ENCODE peak calls at places on chromosomes 1 and 21, in five cellular contexts. One of them, this sample, is unnamed.

GRCh38 chr1:34415140-34415539 is 238.4 kb downstream of the C1orf94 start:
- DNase-seq in heart left ventricle: no peak
- DNase-seq in EL: no peak
- DNase-seq in prostate gland: no peak
- DNase-seq in RWPE2: no peak
- DNase-seq in this sample: no peak

GRCh38 chr21:44052830-44053226 is 40.7 kb downstream of the TRAPPC10 start:
- DNase-seq in prostate gland: no peak
- DNase-seq in EL: no peak
- DNase-seq in RWPE2: no peak
- DNase-seq in heart left ventricle: no peak
- DNase-seq in this sample: no peak

GRCh38 chr1:26861889-26862371 is 1.0 kb upstream of the SFN start:
- DNase-seq in heart left ventricle: no peak
- DNase-seq in prostate gland: no peak
- DNase-seq in EL: no peak
- DNase-seq in RWPE2: no peak
- DNase-seq in this sample: no peak

GRCh38 chr1:225427249-225428065 is at the start of gene LBR:
- DNase-seq in heart left ventricle: no peak
- DNase-seq in EL: peak
- DNase-seq in prostate gland: no peak
- DNase-seq in RWPE2: no peak
- DNase-seq in this sample: no peak

GRCh38 chr21:46213620-46214286 is 14.8 kb downstream of the LSS start:
- DNase-seq in heart left ventricle: no peak
- DNase-seq in RWPE2: peak
- DNase-seq in prostate gland: no peak
- DNase-seq in EL: no peak
- DNase-seq in this sample: no peak

GRCh38 chr1:240598602-240599001 is 13.4 kb downstream of the GREM2 start:
- DNase-seq in prostate gland: no peak
- DNase-seq in heart left ventricle: no peak
- DNase-seq in EL: no peak
- DNase-seq in RWPE2: no peak
- DNase-seq in this sample: no peak

GRCh38 chr1:12276225-12276624 is 46.4 kb downstream of the VPS13D start:
- DNase-seq in RWPE2: no peak
- DNase-seq in heart left ventricle: no peak
- DNase-seq in EL: peak
- DNase-seq in prostate gland: no peak
- DNase-seq in this sample: peak

GRCh38 chr1:96256391-96256790 is 465.2 kb upstream of the PTBP2 start:
- DNase-seq in prostate gland: no peak
- DNase-seq in heart left ventricle: no peak
- DNase-seq in RWPE2: no peak
- DNase-seq in EL: no peak
- DNase-seq in this sample: no peak

GRCh38 chr1:243748227-243748626 is 101.8 kb downstream of the AKT3 start:
- DNase-seq in EL: no peak
- DNase-seq in prostate gland: no peak
- DNase-seq in RWPE2: no peak
- DNase-seq in heart left ventricle: no peak
- DNase-seq in this sample: no peak

GRCh38 chr1:40783001-40783905 is at the start of gene KCNQ4:
- DNase-seq in heart left ventricle: peak
- DNase-seq in RWPE2: no peak
- DNase-seq in prostate gland: peak
- DNase-seq in EL: peak
- DNase-seq in this sample: no peak

GRCh38 chr21:44742418-44743153 is 31.2 kb upstream of the TSPEAR start:
- DNase-seq in RWPE2: no peak
- DNase-seq in EL: no peak
- DNase-seq in heart left ventricle: no peak
- DNase-seq in prostate gland: no peak
- DNase-seq in this sample: no peak

GRCh38 chr1:100530901-100531487 is 6.9 kb upstream of the GPR88 start:
- DNase-seq in EL: peak
- DNase-seq in heart left ventricle: peak
- DNase-seq in RWPE2: no peak
- DNase-seq in prostate gland: no peak
- DNase-seq in this sample: no peak

GRCh38 chr1:173112129-173112528 is 61.4 kb upstream of the TNFSF18 start:
- DNase-seq in EL: peak
- DNase-seq in heart left ventricle: no peak
- DNase-seq in prostate gland: no peak
- DNase-seq in RWPE2: no peak
- DNase-seq in this sample: peak

GRCh38 chr1:3066826-3067225 is 2.2 kb upstream of the PRDM16 start:
- DNase-seq in EL: no peak
- DNase-seq in prostate gland: no peak
- DNase-seq in heart left ventricle: peak
- DNase-seq in RWPE2: peak
- DNase-seq in this sample: no peak

GRCh38 chr21:32779983-32780382 is 8.4 kb upstream of the PAXBP1 start:
- DNase-seq in RWPE2: no peak
- DNase-seq in prostate gland: no peak
- DNase-seq in EL: no peak
- DNase-seq in heart left ventricle: no peak
- DNase-seq in this sample: no peak

GRCh38 chr1:2526824-2527552 is 592 bp upstream of the PANK4 start:
- DNase-seq in heart left ventricle: peak
- DNase-seq in RWPE2: no peak
- DNase-seq in prostate gland: no peak
- DNase-seq in EL: peak
- DNase-seq in this sample: no peak

GRCh38 chr21:45950740-45951515 is 30.6 kb upstream of the COL6A1 start:
- DNase-seq in EL: peak
- DNase-seq in heart left ventricle: peak
- DNase-seq in RWPE2: peak
- DNase-seq in prostate gland: peak
- DNase-seq in this sample: no peak

GRCh38 chr1:232570007-232570406 is 59.9 kb downstream of the SIPA1L2 start:
- DNase-seq in prostate gland: no peak
- DNase-seq in heart left ventricle: no peak
- DNase-seq in RWPE2: no peak
- DNase-seq in EL: no peak
- DNase-seq in this sample: no peak

GRCh38 chr1:171718216-171718615 is 23.6 kb downstream of the VAMP4 start:
- DNase-seq in prostate gland: no peak
- DNase-seq in heart left ventricle: no peak
- DNase-seq in EL: peak
- DNase-seq in RWPE2: no peak
- DNase-seq in this sample: no peak

GRCh38 chr1:182428043-182428442 is 21.9 kb upstream of the RGSL1 start:
- DNase-seq in EL: no peak
- DNase-seq in RWPE2: no peak
- DNase-seq in prostate gland: no peak
- DNase-seq in heart left ventricle: no peak
- DNase-seq in this sample: no peak

GRCh38 chr21:42081138-42081537 is 10.0 kb downstream of the UMODL1 start:
- DNase-seq in RWPE2: no peak
- DNase-seq in EL: no peak
- DNase-seq in prostate gland: no peak
- DNase-seq in heart left ventricle: no peak
- DNase-seq in this sample: no peak

GRCh38 chr1:189500777-189501176 is 976.9 kb downstream of the BRINP3 start:
- DNase-seq in EL: no peak
- DNase-seq in prostate gland: no peak
- DNase-seq in RWPE2: no peak
- DNase-seq in heart left ventricle: no peak
- DNase-seq in this sample: no peak

GRCh38 chr1:228013322-228014234 is 6.8 kb downstream of the WNT3A start:
- DNase-seq in prostate gland: peak
- DNase-seq in heart left ventricle: no peak
- DNase-seq in RWPE2: peak
- DNase-seq in EL: no peak
- DNase-seq in this sample: no peak

GRCh38 chr1:247647864-247648263 is 31.7 kb downstream of the OR13G1 start:
- DNase-seq in heart left ventricle: no peak
- DNase-seq in prostate gland: no peak
- DNase-seq in RWPE2: no peak
- DNase-seq in EL: no peak
- DNase-seq in this sample: no peak

GRCh38 chr1:12342261-12343003 is 112.6 kb downstream of the VPS13D start:
- DNase-seq in prostate gland: no peak
- DNase-seq in RWPE2: no peak
- DNase-seq in heart left ventricle: peak
- DNase-seq in EL: no peak
- DNase-seq in this sample: no peak

GRCh38 chr1:167251482-167251881 is 30.8 kb downstream of the POU2F1 start:
- DNase-seq in heart left ventricle: no peak
- DNase-seq in RWPE2: no peak
- DNase-seq in EL: no peak
- DNase-seq in prostate gland: no peak
- DNase-seq in this sample: no peak

GRCh38 chr1:3529099-3529729 is 74.7 kb downstream of the ARHGEF16 start:
- DNase-seq in RWPE2: no peak
- DNase-seq in heart left ventricle: peak
- DNase-seq in EL: no peak
- DNase-seq in prostate gland: peak
- DNase-seq in this sample: no peak

GRCh38 chr1:240804475-240804874 is 192.5 kb upstream of the GREM2 start:
- DNase-seq in prostate gland: no peak
- DNase-seq in heart left ventricle: no peak
- DNase-seq in EL: peak
- DNase-seq in RWPE2: no peak
- DNase-seq in this sample: peak

GRCh38 chr1:9316080-9316444 is 23.4 kb downstream of the SPSB1 start:
- DNase-seq in prostate gland: no peak
- DNase-seq in EL: no peak
- DNase-seq in RWPE2: no peak
- DNase-seq in heart left ventricle: no peak
- DNase-seq in this sample: no peak

GRCh38 chr21:38236232-38236631 is 20.6 kb upstream of the KCNJ15 start:
- DNase-seq in RWPE2: no peak
- DNase-seq in EL: no peak
- DNase-seq in heart left ventricle: no peak
- DNase-seq in prostate gland: no peak
- DNase-seq in this sample: no peak

GRCh38 chr1:1086911-1087341 is 12.8 kb upstream of the RNF223 start:
- DNase-seq in RWPE2: no peak
- DNase-seq in EL: no peak
- DNase-seq in prostate gland: no peak
- DNase-seq in heart left ventricle: no peak
- DNase-seq in this sample: no peak

GRCh38 chr1:167821969-167822685 is 91.8 kb downstream of the ADCY10 start:
- DNase-seq in EL: peak
- DNase-seq in RWPE2: no peak
- DNase-seq in heart left ventricle: no peak
- DNase-seq in prostate gland: no peak
- DNase-seq in this sample: no peak

GRCh38 chr1:179767177-179767581 is 24.1 kb downstream of the FAM163A start:
- DNase-seq in RWPE2: no peak
- DNase-seq in heart left ventricle: no peak
- DNase-seq in prostate gland: no peak
- DNase-seq in EL: no peak
- DNase-seq in this sample: no peak

GRCh38 chr1:21206117-21206516 is 29.4 kb upstream of the EIF4G3 start:
- DNase-seq in EL: peak
- DNase-seq in RWPE2: no peak
- DNase-seq in heart left ventricle: no peak
- DNase-seq in prostate gland: no peak
- DNase-seq in this sample: no peak

GRCh38 chr1:154626456-154627246 is 18.7 kb upstream of the ADAR start:
- DNase-seq in heart left ventricle: no peak
- DNase-seq in RWPE2: no peak
- DNase-seq in EL: no peak
- DNase-seq in prostate gland: no peak
- DNase-seq in this sample: no peak

GRCh38 chr1:31476891-31477846 is 64.2 kb downstream of the SERINC2 start:
- DNase-seq in heart left ventricle: no peak
- DNase-seq in prostate gland: no peak
- DNase-seq in EL: peak
- DNase-seq in RWPE2: no peak
- DNase-seq in this sample: no peak

This sample was measured in pulmonary artery endothelial cell.